ENCODE peak calls at places on chromosomes 1 and 21, in nine cellular contexts. G, F, Z, T, W, E, I, V and K are unnamed samples.

GRCh38 chr1:77961392-77961791 is 17.5 kb downstream of the FUBP1 start:
- ATAC-seq in G (no peak), I (no peak), Z (peak), T (no peak), V (no peak), F (no peak), E (no peak), W (no peak), K (no peak)

GRCh38 chr1:8006037-8006963 is 19.8 kb downstream of the ERRFI1 start:
- ATAC-seq in E (no peak), T (no peak), W (peak), V (no peak), I (no peak), G (no peak), Z (no peak), F (no peak), K (no peak)

GRCh38 chr1:90964444-90965035 is 57.3 kb downstream of the ZNF644 start:
- ATAC-seq in F (no peak), W (no peak), I (peak), T (no peak), E (no peak), Z (peak), V (no peak), G (no peak), K (no peak)

GRCh38 chr1:110482662-110483307 is 31.8 kb downstream of the PROK1 start:
- ATAC-seq in T (no peak), V (no peak), Z (no peak), E (no peak), G (no peak), F (no peak), I (no peak), W (peak), K (no peak)

GRCh38 chr21:35716886-35717285 is 343.4 kb downstream of the SETD4 start:
- ATAC-seq in T (no peak), F (no peak), V (no peak), W (no peak), G (no peak), Z (no peak), I (no peak), E (no peak), K (no peak)

GRCh38 chr1:34928865-34929496 is 469 bp downstream of the DLGAP3 start:
- ATAC-seq in T (no peak), W (peak), Z (peak), G (peak), F (peak), V (peak), E (no peak), I (peak), K (peak)

GRCh38 chr1:223421025-223421424 is 27.8 kb downstream of the CCDC185 start:
- ATAC-seq in I (peak), G (peak), T (no peak), V (no peak), Z (no peak), E (no peak), F (no peak), W (peak), K (no peak)

GRCh38 chr1:85577421-85578320 is 2.9 kb upstream of the CCN1 start:
- ATAC-seq in V (peak), Z (no peak), E (no peak), G (no peak), I (peak), F (no peak), T (peak), W (no peak), K (peak)

GRCh38 chr1:247409869-247410544 is 6.0 kb upstream of the NLRP3 start:
- ATAC-seq in G (no peak), E (no peak), W (no peak), V (peak), Z (peak), I (no peak), T (peak), F (peak), K (peak)

GRCh38 chr1:166822385-166822784 is 16.9 kb upstream of the POGK start:
- ATAC-seq in Z (no peak), G (no peak), F (no peak), E (no peak), T (no peak), W (no peak), I (no peak), V (no peak), K (no peak)

GRCh38 chr1:29639741-29640427 is 403.6 kb downstream of the PTPRU start:
- ATAC-seq in I (no peak), V (no peak), E (no peak), Z (no peak), W (no peak), F (no peak), T (no peak), G (no peak), K (no peak)

GRCh38 chr1:77282866-77283539 is 1.2 kb downstream of the AK5 start:
- ATAC-seq in Z (peak), F (peak), T (peak), I (peak), E (no peak), G (no peak), V (peak), W (no peak), K (peak)

GRCh38 chr1:206471415-206471801 is 1.1 kb downstream of the IKBKE start:
- ATAC-seq in Z (no peak), E (no peak), V (peak), T (no peak), W (no peak), G (no peak), I (no peak), F (no peak), K (peak)

GRCh38 chr1:178653091-178653490 is 72.0 kb upstream of the RALGPS2 start:
- ATAC-seq in E (no peak), W (no peak), G (no peak), I (peak), F (no peak), V (no peak), T (no peak), Z (peak), K (no peak)

GRCh38 chr1:181250038-181250437 is 161.5 kb downstream of the IER5 start:
- ATAC-seq in Z (no peak), G (no peak), I (no peak), V (no peak), W (no peak), T (no peak), E (no peak), F (no peak), K (no peak)

GRCh38 chr21:35748683-35749314 is 311.5 kb downstream of the SETD4 start:
- ATAC-seq in I (no peak), Z (no peak), T (peak), G (no peak), F (no peak), V (no peak), E (no peak), W (no peak), K (peak)

GRCh38 chr1:228143480-228144212 is 3.6 kb downstream of the GUK1 start:
- ATAC-seq in V (no peak), I (no peak), Z (no peak), F (no peak), G (no peak), E (no peak), W (no peak), T (no peak), K (no peak)

GRCh38 chr1:167687919-167688519 is 33.8 kb upstream of the MPZL1 start:
- ATAC-seq in T (peak), I (peak), G (peak), W (peak), V (peak), Z (peak), F (peak), E (peak), K (peak)

GRCh38 chr1:240905225-240905765 is 293.3 kb upstream of the GREM2 start:
- ATAC-seq in E (no peak), Z (no peak), G (no peak), V (no peak), W (no peak), T (no peak), F (no peak), I (no peak), K (no peak)

GRCh38 chr21:43992121-43992520 is 20.0 kb upstream of the TRAPPC10 start:
- ATAC-seq in I (no peak), E (no peak), V (no peak), F (no peak), Z (no peak), W (no peak), G (no peak), T (no peak), K (no peak)

GRCh38 chr1:205421728-205422127 is at the start of gene LEMD1:
- ATAC-seq in T (no peak), E (no peak), I (no peak), W (no peak), G (peak), V (no peak), Z (no peak), F (no peak), K (no peak)

GRCh38 chr1:11752359-11753208 is 9.4 kb upstream of the C1orf167 start:
- ATAC-seq in T (no peak), F (no peak), E (no peak), G (no peak), V (no peak), W (no peak), Z (no peak), I (no peak), K (no peak)

GRCh38 chr1:207017615-207018559 is 14.7 kb downstream of the C1orf116 start:
- ATAC-seq in E (peak), I (peak), V (no peak), F (no peak), T (peak), W (peak), G (peak), Z (peak), K (no peak)

GRCh38 chr1:211320980-211321379 is 5.7 kb upstream of the TRAF5 start:
- ATAC-seq in E (no peak), Z (no peak), V (peak), W (no peak), T (no peak), I (no peak), F (no peak), G (no peak), K (no peak)